ENCODE peak calls at places on chromosome 19, in five cellular contexts. J, B, W, C and X are unnamed samples.
A peak's percentile ranks its signal among the peaks of the same experiment; 100 is the strongest.

GRCh38 chr19:10069046-10069445 is 17.1 kb upstream of the SHFL start:
- DNase-seq in C (no peak), J (no peak), B (no peak), W (no peak), X (no peak)

GRCh38 chr19:54035215-54036178 is 28.2 kb downstream of the VSTM1 start:
- DNase-seq in C (no peak), J (no peak), W (peak; percentile 59), B (no peak), X (no peak)

GRCh38 chr19:34711890-34712289 is 22.2 kb upstream of the ZNF181 start:
- DNase-seq in W (no peak), C (no peak), B (no peak), J (no peak), X (no peak)

GRCh38 chr19:39645800-39646411 is 9.8 kb upstream of the LGALS16 start:
- DNase-seq in B (peak; percentile 23), J (peak; percentile 7), W (no peak), C (no peak), X (peak; percentile 17)

GRCh38 chr19:55530996-55531395 is 5.9 kb downstream of the SBK2 start:
- DNase-seq in C (no peak), J (no peak), B (no peak), W (no peak), X (no peak)

GRCh38 chr19:28874742-28875141 is 338.2 kb downstream of the UQCRFS1 start:
- DNase-seq in W (no peak), J (no peak), B (no peak), C (no peak), X (no peak)

GRCh38 chr19:13092608-13093260 is 9.9 kb downstream of the LYL1 start:
- DNase-seq in J (no peak), B (no peak), W (peak; percentile 9), C (no peak), X (peak; percentile 13)

GRCh38 chr19:34588249-34588648 is 88.7 kb downstream of the SCGB2B2 start:
- DNase-seq in B (no peak), W (no peak), J (no peak), C (no peak), X (no peak)

GRCh38 chr19:20051841-20052768 is 12.8 kb upstream of the ZNF682 start:
- DNase-seq in J (peak; percentile 95), B (peak; percentile 77), W (peak; percentile 83), C (peak; percentile 25), X (peak; percentile 92)